ENCODE peak calls at places on chromosomes 4 and X, in four cellular contexts. Z, D, B and J are unnamed samples.
A peak's percentile ranks its signal among the peaks of the same experiment; 100 is the strongest.

GRCh38 chr4:31045151-31045550 is 325.0 kb downstream of the PCDH7 start:
- DNase-seq in Z (no peak), D (no peak), B (no peak), J (no peak)

GRCh38 chrX:2457289-2458133 is 43.3 kb downstream of the DHRSX start:
- DNase-seq in Z (no peak), D (no peak), B (no peak), J (no peak)

GRCh38 chr4:61841710-61842109 is 641.6 kb downstream of the ADGRL3 start:
- DNase-seq in Z (no peak), D (no peak), B (no peak), J (no peak)

GRCh38 chr4:161206528-161207080 is 957.2 kb downstream of the FSTL5 start:
- DNase-seq in Z (no peak), D (no peak), B (no peak), J (no peak)

GRCh38 chr4:157172011-157172410 is 48.5 kb upstream of the GRIA2 start:
- DNase-seq in Z (no peak), D (no peak), B (no peak), J (no peak)

GRCh38 chrX:154040307-154040756 is 20.6 kb upstream of the IRAK1 start:
- DNase-seq in Z (no peak), D (no peak), B (peak; percentile 66), J (no peak)

GRCh38 chr4:132383571-132384199 is 765.4 kb upstream of the PCDH10 start:
- DNase-seq in Z (no peak), D (no peak), B (no peak), J (no peak)

GRCh38 chrX:71052721-71053120 is 15.4 kb downstream of the SNX12 start:
- DNase-seq in Z (no peak), D (no peak), B (no peak), J (no peak)

GRCh38 chr4:38411092-38411491 is 252.9 kb upstream of the KLF3 start:
- DNase-seq in Z (no peak), D (no peak), B (peak; percentile 1), J (peak; percentile 24)

DNA sequence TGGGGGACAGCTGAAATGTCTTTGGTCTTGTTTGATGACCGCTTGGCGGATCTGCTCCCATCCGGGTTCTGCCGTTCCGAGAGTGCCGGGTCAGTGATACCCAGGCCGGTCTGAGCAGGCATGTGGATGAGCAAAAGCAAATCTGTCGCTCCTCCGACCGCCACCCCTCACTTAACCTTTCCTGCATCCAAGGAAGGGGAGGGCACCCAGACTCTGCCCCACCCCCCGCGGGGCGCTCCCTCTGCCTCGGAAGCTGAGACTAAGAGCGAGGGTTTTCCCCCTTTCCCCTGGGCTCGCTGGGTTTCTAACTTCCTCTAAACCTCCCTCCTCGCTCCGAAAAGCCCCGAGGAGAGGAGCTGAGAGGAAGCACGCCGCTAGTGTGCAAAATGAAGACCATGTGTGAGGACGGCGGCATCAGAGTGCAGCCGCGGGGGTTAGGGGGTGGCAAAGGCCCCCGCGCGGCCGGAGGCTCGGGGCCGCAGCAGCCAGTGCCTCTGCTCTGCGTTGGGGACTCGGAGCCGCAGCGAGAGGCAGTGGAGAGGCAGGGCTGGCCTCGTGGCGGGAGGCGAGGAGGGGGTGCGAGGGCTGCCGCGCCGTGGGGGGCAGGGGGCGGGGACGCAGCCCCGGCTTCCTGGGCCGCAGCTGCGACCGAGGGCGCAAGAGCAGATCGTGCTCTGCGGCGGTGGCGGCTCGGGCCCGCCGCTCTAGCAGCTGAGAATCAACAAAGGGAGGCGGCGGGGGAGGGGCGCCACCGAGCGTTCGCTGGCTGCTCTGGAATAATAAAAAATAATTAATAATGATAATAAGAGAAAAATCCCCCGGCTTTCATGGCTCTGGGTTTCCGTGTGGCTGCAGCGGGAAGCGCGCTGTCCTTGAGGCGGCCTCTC is 55.8 kb upstream of the BCOR start:
- DNase-seq in Z (no peak), D (peak; percentile 35), B (no peak), J (peak; percentile 64)
- H3K4me3 ChIP-seq in Z (peak overlapping the region; percentile 74), D (peak overlapping the region; percentile 64), B (peak overlapping the region; percentile 17), J (peak overlapping the region; percentile 45)

GRCh38 chr4:2402941-2403340 is 15.5 kb downstream of the ZFYVE28 start:
- DNase-seq in Z (no peak), D (no peak), B (no peak), J (no peak)

GRCh38 chr4:2400841-2401609 is 17.4 kb downstream of the ZFYVE28 start:
- DNase-seq in Z (no peak), D (no peak), B (no peak), J (no peak)

GRCh38 chr4:2401610-2401983 is 16.8 kb downstream of the ZFYVE28 start:
- DNase-seq in Z (no peak), D (no peak), B (no peak), J (no peak)

GRCh38 chr4:2402453-2402852 is 16.0 kb downstream of the ZFYVE28 start:
- DNase-seq in Z (no peak), D (no peak), B (no peak), J (no peak)

GRCh38 chr4:2402053-2402452 is 16.4 kb downstream of the ZFYVE28 start:
- DNase-seq in Z (no peak), D (no peak), B (no peak), J (no peak)
- H3K4me3 ChIP-seq in Z (peak overlapping the region; percentile 50), D (no peak overlapping the region), B (peak overlapping the region; percentile 11), J (no peak overlapping the region)

GRCh38 chrX:126165721-126166401 is at the start of gene DCAF12L2:
- DNase-seq in Z (no peak), D (peak; percentile 0), B (no peak), J (no peak)
- H3K4me3 ChIP-seq in Z (peak within 1 kb of the TSS; percentile 54), D (peak within 1 kb of the TSS; percentile 44), B (no peak within 1 kb of the TSS), J (no peak within 1 kb of the TSS)

GRCh38 chr4:2798399-2799301 is 5.8 kb downstream of the SH3BP2 start:
- DNase-seq in Z (peak; percentile 9), D (no peak), B (no peak), J (peak; percentile 70)

GRCh38 chr4:2797545-2798305 is 4.8 kb downstream of the SH3BP2 start:
- DNase-seq in Z (no peak), D (no peak), B (no peak), J (peak; percentile 42)

GRCh38 chr4:2800691-2801596 is 8.1 kb downstream of the SH3BP2 start:
- DNase-seq in Z (no peak), D (no peak), B (no peak), J (peak; percentile 75)

GRCh38 chr4:2799971-2800690 is 7.2 kb downstream of the SH3BP2 start:
- DNase-seq in Z (no peak), D (no peak), B (no peak), J (peak; percentile 31)

DNA sequence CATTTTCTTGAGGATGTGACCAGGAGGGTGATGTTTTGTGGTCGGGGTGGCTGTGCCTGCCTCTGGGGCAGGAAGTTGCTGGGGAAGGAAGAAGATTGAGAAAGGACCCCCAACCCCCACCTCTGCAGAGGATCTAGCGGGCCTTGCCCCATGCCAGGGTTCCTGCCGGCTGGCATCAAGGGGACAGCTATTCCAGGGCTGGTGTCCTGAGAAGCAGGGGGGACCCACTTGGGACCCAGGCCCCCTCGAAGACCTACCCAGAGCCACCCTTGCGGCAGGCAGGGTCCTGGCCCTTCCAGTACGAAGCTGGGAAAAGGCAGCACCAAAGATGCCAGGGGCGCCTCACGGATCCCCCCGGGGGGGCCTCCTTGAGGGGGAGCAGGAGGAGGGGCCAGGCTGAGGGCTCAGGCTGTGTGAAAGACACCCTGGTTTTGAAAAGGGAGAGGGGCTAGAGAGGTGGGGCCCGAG is 6.6 kb downstream of the SH3BP2 start:
- DNase-seq in Z (peak; percentile 0), D (no peak), B (no peak), J (peak; percentile 6)
- H3K4me3 ChIP-seq in Z (peak overlapping the region; percentile 28), D (no peak overlapping the region), B (no peak overlapping the region), J (peak overlapping the region; percentile 74)

DNA sequence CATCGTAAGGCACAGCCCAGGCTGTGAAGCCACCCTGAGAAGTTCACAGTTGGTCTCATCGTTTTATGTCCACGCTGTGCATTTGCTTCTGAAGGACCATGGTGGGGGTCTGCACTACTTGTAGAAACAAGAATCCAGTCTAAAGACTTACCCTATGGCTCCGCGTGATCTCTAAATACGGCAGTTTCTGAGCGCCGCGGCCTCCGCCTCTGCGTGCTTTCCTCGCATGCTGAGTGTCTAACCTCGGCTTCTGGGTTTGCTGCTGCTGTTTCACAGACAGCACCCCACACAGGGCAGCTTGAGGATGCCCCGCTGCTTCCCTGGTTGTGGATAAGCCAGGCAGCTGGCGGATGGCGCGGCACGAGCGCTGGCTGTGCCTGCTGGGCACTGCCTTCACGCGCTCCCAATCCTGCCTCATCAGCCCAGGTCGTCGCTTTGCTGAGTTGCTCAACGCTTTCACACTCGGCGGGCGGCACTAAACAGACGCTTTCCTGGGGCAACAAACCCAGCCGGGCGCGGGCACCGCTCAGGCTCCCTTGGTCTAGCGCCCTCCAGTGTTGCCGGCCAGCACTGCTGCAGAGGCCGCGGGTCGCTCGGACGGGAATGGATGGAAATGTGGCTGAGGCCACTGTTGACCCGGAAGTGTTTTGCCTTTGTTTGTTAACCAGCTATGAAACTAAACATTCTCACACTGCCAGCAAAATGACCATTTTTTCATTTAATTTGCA is 39.2 kb downstream of the FGFRL1 start:
- DNase-seq in Z (no peak), D (no peak), B (no peak), J (no peak)
- H3K4me3 ChIP-seq in Z (no peak overlapping the region), D (no peak overlapping the region), B (no peak overlapping the region), J (no peak overlapping the region)